ENCODE peak calls at places on chromosomes 3 and 15, in ten cellular contexts. S, J, I, B, H, Z, E, L, P and F are unnamed samples.
A peak's percentile ranks its signal among the peaks of the same experiment; 100 is the strongest.

GRCh38 chr15:35991386-35991785 is 445.4 kb upstream of the DPH6 start:
- DNase-seq in S (no peak), J (no peak), I (no peak), B (no peak), H (no peak), Z (no peak), E (no peak), L (no peak), P (no peak), F (no peak)

GRCh38 chr3:19945405-19946290 is 1.2 kb upstream of the RAB5A start:
- DNase-seq in S (no peak), J (no peak), I (no peak), B (no peak), H (no peak), Z (peak; percentile 36), E (no peak), L (no peak), P (no peak), F (no peak)

GRCh38 chr3:179958759-179959158 is 78.0 kb downstream of the PEX5L start:
- DNase-seq in S (no peak), J (no peak), I (no peak), B (no peak), H (no peak), Z (no peak), E (no peak), L (no peak), P (no peak), F (no peak)

GRCh38 chr15:66749841-66750575 is 48.0 kb downstream of the SMAD6 start:
- DNase-seq in S (no peak), J (peak; percentile 37), I (no peak), B (no peak), H (peak; percentile 57), Z (peak; percentile 54), E (no peak), L (no peak), P (no peak), F (no peak)

GRCh38 chr15:42800731-42801474 is 64.0 kb upstream of the CDAN1 start:
- DNase-seq in S (no peak), J (no peak), I (peak; percentile 10), B (no peak), H (no peak), Z (no peak), E (no peak), L (no peak), P (no peak), F (no peak)

GRCh38 chr3:32200490-32200889 is 38.0 kb upstream of the CMTM8 start:
- DNase-seq in S (no peak), J (peak; percentile 32), I (peak; percentile 85), B (no peak), H (no peak), Z (no peak), E (no peak), L (no peak), P (no peak), F (no peak)

GRCh38 chr3:52645549-52645948 is 40.2 kb downstream of the PBRM1 start:
- DNase-seq in S (no peak), J (no peak), I (no peak), B (no peak), H (no peak), Z (no peak), E (no peak), L (no peak), P (no peak), F (no peak)

GRCh38 chr3:28577941-28578340 is 229.3 kb upstream of the AZI2 start:
- DNase-seq in S (no peak), J (no peak), I (no peak), B (no peak), H (no peak), Z (no peak), E (no peak), L (no peak), P (no peak), F (no peak)

GRCh38 chr15:85782112-85782511 is 12.6 kb downstream of the KLHL25 start:
- DNase-seq in S (no peak), J (no peak), I (no peak), B (no peak), H (no peak), Z (no peak), E (no peak), L (no peak), P (peak; percentile 3), F (no peak)

GRCh38 chr3:13103416-13104058 is 30.3 kb upstream of the IQSEC1 start:
- DNase-seq in S (no peak), J (no peak), I (no peak), B (no peak), H (no peak), Z (no peak), E (no peak), L (no peak), P (no peak), F (no peak)

GRCh38 chr3:49476563-49476962 is 6.5 kb downstream of the DAG1 start:
- DNase-seq in S (no peak), J (peak; percentile 28), I (no peak), B (no peak), H (peak; percentile 53), Z (peak; percentile 73), E (no peak), L (no peak), P (peak; percentile 65), F (no peak)

GRCh38 chr3:132554437-132554836 is 42.6 kb upstream of the ACKR4 start:
- DNase-seq in S (no peak), J (peak; percentile 68), I (no peak), B (no peak), H (peak; percentile 63), Z (peak; percentile 4), E (no peak), L (no peak), P (no peak), F (no peak)

GRCh38 chr3:13504161-13504831 is 24.2 kb downstream of the HDAC11 start:
- DNase-seq in S (no peak), J (peak; percentile 39), I (no peak), B (no peak), H (peak; percentile 97), Z (peak; percentile 99), E (no peak), L (no peak), P (no peak), F (peak; percentile 59)

GRCh38 chr15:98444067-98444600 is 204.2 kb upstream of the IGF1R start:
- DNase-seq in S (no peak), J (no peak), I (no peak), B (no peak), H (no peak), Z (no peak), E (no peak), L (no peak), P (no peak), F (no peak)

GRCh38 chr3:99330281-99330680 is 308.1 kb upstream of the COL8A1 start:
- DNase-seq in S (no peak), J (peak; percentile 90), I (no peak), B (no peak), H (no peak), Z (peak; percentile 35), E (no peak), L (no peak), P (no peak), F (no peak)

GRCh38 chr3:32276279-32276841 is 37.9 kb downstream of the CMTM8 start:
- DNase-seq in S (no peak), J (no peak), I (no peak), B (no peak), H (peak; percentile 11), Z (no peak), E (no peak), L (no peak), P (no peak), F (no peak)

GRCh38 chr3:5051772-5052171 is 70.3 kb upstream of the ARL8B start:
- DNase-seq in S (no peak), J (peak; percentile 30), I (no peak), B (no peak), H (no peak), Z (no peak), E (no peak), L (no peak), P (peak; percentile 35), F (no peak)